ENCODE peak calls at places on chromosomes 1 and 21, in nine cellular contexts. P is NB4, X is K562, Q is heart left ventricle, L is tibial nerve, H is esophagus squamous epithelium, E is body of pancreas, S is HCT116, W is lower leg skin. I is an unnamed sample.

GRCh38 chr1:26405281-26405915 is 5.2 kb upstream of the LIN28A start:
- DNase-seq in P (no peak), X (no peak), Q (no peak), L (no peak), H (no peak), E (no peak), S (no peak), W (no peak), I (no peak)

GRCh38 chr21:45826733-45827692 is 154.6 kb upstream of the COL6A1 start:
- DNase-seq in P (no peak), X (no peak), Q (no peak), L (no peak), H (no peak), E (no peak), S (no peak), W (no peak), I (no peak)

GRCh38 chr1:32622806-32623694 is 27.3 kb downstream of the ZBTB8OS start:
- DNase-seq in P (no peak), X (no peak), Q (no peak), L (no peak), H (no peak), E (no peak), S (no peak), W (no peak), I (no peak)

GRCh38 chr1:94398356-94398755 is 19.8 kb upstream of the ABCD3 start:
- DNase-seq in P (no peak), X (no peak), Q (no peak), L (no peak), H (no peak), E (no peak), S (no peak), W (no peak), I (no peak)

GRCh38 chr1:15685820-15686219 is 1.7 kb downstream of the PLEKHM2 start:
- DNase-seq in P (no peak), X (no peak), Q (no peak), L (no peak), H (no peak), E (no peak), S (no peak), W (no peak), I (no peak)

GRCh38 chr1:179612361-179612760 is 20.7 kb downstream of the TDRD5 start:
- DNase-seq in P (no peak), X (no peak), Q (no peak), L (no peak), H (no peak), E (no peak), S (no peak), W (no peak), I (no peak)

GRCh38 chr21:15809818-15810217 is 80.0 kb downstream of the USP25 start:
- DNase-seq in P (peak; percentile 69), X (no peak), Q (no peak), L (no peak), H (no peak), E (no peak), S (no peak), W (no peak), I (no peak)

GRCh38 chr1:194267021-194267420 is 1080.6 kb upstream of the B3GALT2 start:
- DNase-seq in P (no peak), X (no peak), Q (no peak), L (no peak), H (no peak), E (no peak), S (no peak), W (no peak), I (no peak)

GRCh38 chr1:50605186-50605875 is 182.1 kb upstream of the DMRTA2 start:
- DNase-seq in P (peak; percentile 61), X (peak; percentile 31), Q (no peak), L (no peak), H (no peak), E (peak; percentile 22), S (peak; percentile 27), W (no peak), I (no peak)

GRCh38 chr1:225253784-225254183 is 174.1 kb downstream of the LBR start:
- DNase-seq in P (no peak), X (no peak), Q (no peak), L (no peak), H (no peak), E (no peak), S (no peak), W (no peak), I (no peak)

GRCh38 chr1:184199797-184200170 is 148.3 kb downstream of the TSEN15 start:
- DNase-seq in P (no peak), X (no peak), Q (no peak), L (no peak), H (no peak), E (no peak), S (no peak), W (no peak), I (no peak)

GRCh38 chr1:7558921-7559869 is 211.9 kb upstream of the VAMP3 start:
- DNase-seq in P (no peak), X (no peak), Q (peak; percentile 19), L (no peak), H (no peak), E (no peak), S (no peak), W (no peak), I (no peak)

DNA sequence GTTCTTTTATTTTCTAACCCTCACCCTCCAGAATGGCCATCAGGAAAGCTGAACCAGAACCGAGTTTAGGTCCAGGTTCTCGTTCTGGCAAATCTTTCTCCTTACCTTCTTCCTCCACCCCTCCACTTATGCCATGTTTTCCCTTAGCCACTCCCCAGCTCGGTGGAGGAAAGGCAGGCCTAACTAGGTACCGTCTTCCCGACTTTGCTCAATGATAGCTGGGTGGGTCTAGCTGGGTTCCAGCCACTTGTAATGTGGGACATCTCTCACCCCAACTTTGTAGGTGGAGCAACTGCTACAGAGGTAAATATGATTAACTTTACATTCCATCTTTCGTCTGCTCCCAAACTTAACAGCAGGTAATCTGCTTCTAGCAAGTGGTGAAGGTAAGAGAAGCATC is 646 bp downstream of the BNIPL start:
- DNase-seq in P (no peak), X (no peak), Q (no peak), L (no peak), H (no peak), E (no peak), S (no peak), W (no peak), I (no peak)
- H3K4me3 ChIP-seq in P (no peak overlapping the region), X (no peak overlapping the region), Q (no peak overlapping the region), L (no peak overlapping the region), H (peak overlapping the region; percentile 13), E (no peak overlapping the region), S (no peak overlapping the region), W (no peak overlapping the region), I (peak overlapping the region; percentile 37)

GRCh38 chr1:116628448-116628847 is 39.1 kb downstream of the IGSF3 start:
- DNase-seq in P (no peak), X (no peak), Q (no peak), L (no peak), H (no peak), E (no peak), S (no peak), W (no peak), I (no peak)
- TF ChIP-seq POLR2A in P (no peak), X (no peak), Q (no peak), L (no peak), H (no peak), E (no peak), S (no peak), W (no peak), I (no peak)

DNA sequence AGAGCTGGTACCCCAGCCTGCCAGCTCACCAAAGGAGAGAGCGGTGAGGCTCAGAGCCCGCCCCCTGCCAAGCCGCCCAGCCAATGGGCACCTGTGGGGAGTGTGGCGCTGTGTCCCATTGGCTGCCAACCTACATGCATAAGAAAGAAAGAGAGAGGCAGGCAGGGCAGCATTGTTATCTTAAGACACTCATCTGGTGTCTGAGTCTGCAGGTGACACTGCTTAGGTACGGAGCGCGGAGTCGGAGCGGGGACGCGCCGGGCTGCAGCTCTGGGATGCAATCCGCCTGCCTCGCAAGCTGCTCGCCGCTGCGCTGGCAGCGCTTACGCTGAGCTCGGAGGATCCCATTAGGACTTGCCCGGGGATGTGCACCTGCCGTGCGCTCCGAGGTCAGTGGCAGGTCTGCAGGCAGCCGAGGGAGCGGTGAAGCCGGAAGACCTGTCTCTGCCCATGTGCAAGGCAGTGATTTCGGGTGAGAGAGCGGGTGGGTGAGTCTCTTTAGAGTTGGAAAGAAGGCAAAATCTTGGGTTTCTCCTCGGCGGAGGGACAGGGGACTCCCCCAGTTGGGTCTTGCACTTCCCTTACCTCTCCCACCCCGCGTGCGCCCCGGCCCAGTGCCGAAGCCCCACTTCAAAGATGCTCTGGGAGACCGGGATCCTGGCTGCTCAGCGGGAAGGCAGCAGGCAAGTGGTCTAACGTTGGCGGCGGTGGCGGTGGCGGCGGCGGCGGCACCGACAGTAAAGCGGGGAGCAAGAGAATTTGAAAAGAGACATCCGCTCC is at the start of gene BRINP2:
- DNase-seq in P (no peak), X (no peak), Q (peak; percentile 62), L (no peak), H (no peak), E (peak; percentile 59), S (no peak), W (no peak), I (peak; percentile 88)
- H3K4me3 ChIP-seq in P (no peak within 1 kb of the TSS), X (no peak within 1 kb of the TSS), Q (peak within 1 kb of the TSS; percentile 46), L (peak within 1 kb of the TSS; percentile 52), H (no peak within 1 kb of the TSS), E (no peak within 1 kb of the TSS), S (no peak within 1 kb of the TSS), W (no peak within 1 kb of the TSS), I (peak within 1 kb of the TSS; percentile 13)

DNA sequence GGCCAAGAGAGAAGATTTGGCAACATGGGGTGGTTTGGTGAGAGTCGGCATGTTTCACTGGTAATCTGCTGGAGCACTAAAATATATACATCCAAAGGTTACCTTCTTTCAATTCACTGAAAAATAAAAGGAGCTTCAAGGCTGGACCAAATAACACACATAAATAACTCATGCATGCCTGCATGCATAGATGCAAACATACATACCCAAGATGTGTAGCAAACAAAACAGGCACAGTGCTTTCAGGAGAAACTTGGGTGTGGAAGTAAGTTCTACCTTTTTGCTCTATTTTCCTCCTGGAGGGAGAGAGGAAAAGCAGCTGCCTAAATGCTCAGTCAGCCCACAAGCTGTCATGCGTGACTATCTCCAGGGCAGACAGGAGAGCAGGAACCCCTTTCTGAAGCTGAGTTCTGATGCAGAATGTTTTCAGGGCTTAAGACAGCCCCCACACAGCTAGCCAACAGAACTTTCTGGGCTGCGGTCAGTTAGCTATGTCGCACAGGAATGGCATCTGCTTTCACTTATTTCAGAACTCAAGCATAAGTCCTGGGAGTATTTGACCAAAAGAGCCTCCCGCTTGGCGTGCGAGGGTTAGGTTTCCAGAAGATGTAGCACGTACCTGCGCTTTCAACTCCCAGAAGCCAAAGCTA is 166.2 kb downstream of the TOMM20 start:
- DNase-seq in P (peak; percentile 92), X (peak; percentile 39), Q (no peak), L (peak; percentile 57), H (no peak), E (peak; percentile 66), S (no peak), W (peak; percentile 59), I (no peak)
- TF ChIP-seq POLR2A in P (peak; percentile 19), X (no peak), Q (no peak), L (no peak), H (peak; percentile 24), E (no peak), S (no peak), W (no peak), I (no peak)